ENCODE peak calls at places on chromosomes 1 and 21, in six cellular contexts. One of them, this sample, is unnamed.

GRCh38 chr1:47996406-47997226 is 569 bp downstream of the TRABD2B start:
- DNase-seq in GM12892: no peak
- DNase-seq in HepG2: no peak
- DNase-seq in GM12878: no peak
- DNase-seq in K562: no peak
- DNase-seq in H1: no peak
- DNase-seq in this sample: no peak

GRCh38 chr1:66281808-66282207 is 252.1 kb upstream of the SGIP1 start:
- DNase-seq in GM12892: no peak
- DNase-seq in HepG2: no peak
- DNase-seq in GM12878: no peak
- DNase-seq in K562: no peak
- DNase-seq in H1: no peak
- DNase-seq in this sample: no peak

GRCh38 chr21:44984428-44984791 is 44.6 kb downstream of the SLX9 start:
- DNase-seq in GM12892: no peak
- DNase-seq in HepG2: peak; percentile 28
- DNase-seq in GM12878: no peak
- DNase-seq in K562: no peak
- DNase-seq in H1: no peak
- DNase-seq in this sample: no peak

GRCh38 chr1:80445021-80445420 is 1355.7 kb upstream of the ADGRL2 start:
- DNase-seq in GM12892: no peak
- DNase-seq in HepG2: no peak
- DNase-seq in GM12878: no peak
- DNase-seq in K562: no peak
- DNase-seq in H1: no peak
- DNase-seq in this sample: no peak

GRCh38 chr1:39654291-39654690 is 14.8 kb upstream of the HEYL start:
- DNase-seq in GM12892: no peak
- DNase-seq in HepG2: no peak
- DNase-seq in GM12878: no peak
- DNase-seq in K562: no peak
- DNase-seq in H1: no peak
- DNase-seq in this sample: no peak

GRCh38 chr1:83511327-83511726 is 487.6 kb downstream of the TTLL7 start:
- DNase-seq in GM12892: no peak
- DNase-seq in HepG2: no peak
- DNase-seq in GM12878: no peak
- DNase-seq in K562: no peak
- DNase-seq in H1: no peak
- DNase-seq in this sample: no peak

GRCh38 chr1:100443739-100444571 is 91.6 kb downstream of the CDC14A start:
- DNase-seq in GM12892: no peak
- DNase-seq in HepG2: no peak
- DNase-seq in GM12878: peak; percentile 42
- DNase-seq in K562: no peak
- DNase-seq in H1: no peak
- DNase-seq in this sample: no peak

GRCh38 chr1:103854279-103854678 is 104.6 kb downstream of the AMY1C start:
- DNase-seq in GM12892: no peak
- DNase-seq in HepG2: no peak
- DNase-seq in GM12878: no peak
- DNase-seq in K562: no peak
- DNase-seq in H1: no peak
- DNase-seq in this sample: no peak

GRCh38 chr1:11701551-11701961 is 10.0 kb downstream of the DRAXIN start:
- DNase-seq in GM12892: no peak
- DNase-seq in HepG2: no peak
- DNase-seq in GM12878: no peak
- DNase-seq in K562: no peak
- DNase-seq in H1: no peak
- DNase-seq in this sample: no peak

GRCh38 chr1:201656670-201657032 is 117.7 kb downstream of the NAV1 start:
- DNase-seq in GM12892: no peak
- DNase-seq in HepG2: no peak
- DNase-seq in GM12878: no peak
- DNase-seq in K562: no peak
- DNase-seq in H1: no peak
- DNase-seq in this sample: no peak

GRCh38 chr21:43866233-43866632 is 1.2 kb downstream of the AGPAT3 start:
- DNase-seq in GM12892: peak; percentile 68
- DNase-seq in HepG2: no peak
- DNase-seq in GM12878: no peak
- DNase-seq in K562: peak; percentile 56
- DNase-seq in H1: no peak
- DNase-seq in this sample: peak; percentile 59

GRCh38 chr1:70486676-70487470 is 75.8 kb downstream of the CTH start:
- DNase-seq in GM12892: no peak
- DNase-seq in HepG2: no peak
- DNase-seq in GM12878: no peak
- DNase-seq in K562: no peak
- DNase-seq in H1: no peak
- DNase-seq in this sample: no peak

GRCh38 chr1:57845041-57845440 is 421.2 kb upstream of the DAB1 start:
- DNase-seq in GM12892: no peak
- DNase-seq in HepG2: no peak
- DNase-seq in GM12878: no peak
- DNase-seq in K562: no peak
- DNase-seq in H1: no peak
- DNase-seq in this sample: no peak

GRCh38 chr21:43902441-43902840 is 37.4 kb downstream of the AGPAT3 start:
- DNase-seq in GM12892: no peak
- DNase-seq in HepG2: no peak
- DNase-seq in GM12878: no peak
- DNase-seq in K562: no peak
- DNase-seq in H1: no peak
- DNase-seq in this sample: no peak

GRCh38 chr1:63152572-63152971 is 169.8 kb upstream of the FOXD3 start:
- DNase-seq in GM12892: no peak
- DNase-seq in HepG2: no peak
- DNase-seq in GM12878: no peak
- DNase-seq in K562: no peak
- DNase-seq in H1: no peak
- DNase-seq in this sample: no peak

GRCh38 chr1:244113532-244114320 is 62.6 kb downstream of the ZBTB18 start:
- DNase-seq in GM12892: no peak
- DNase-seq in HepG2: no peak
- DNase-seq in GM12878: no peak
- DNase-seq in K562: no peak
- DNase-seq in H1: no peak
- DNase-seq in this sample: no peak

GRCh38 chr1:112317140-112317539 is 78.9 kb upstream of the CTTNBP2NL start:
- DNase-seq in GM12892: no peak
- DNase-seq in HepG2: no peak
- DNase-seq in GM12878: no peak
- DNase-seq in K562: no peak
- DNase-seq in H1: no peak
- DNase-seq in this sample: no peak

GRCh38 chr1:211493865-211494653 is 2.1 kb upstream of the RD3 start:
- DNase-seq in GM12892: no peak
- DNase-seq in HepG2: no peak
- DNase-seq in GM12878: no peak
- DNase-seq in K562: no peak
- DNase-seq in H1: no peak
- DNase-seq in this sample: no peak

GRCh38 chr21:45792682-45793383 is 149.3 kb downstream of the PCBP3 start:
- DNase-seq in GM12892: no peak
- DNase-seq in HepG2: no peak
- DNase-seq in GM12878: no peak
- DNase-seq in K562: peak; percentile 6
- DNase-seq in H1: no peak
- DNase-seq in this sample: no peak

GRCh38 chr1:6634278-6635052 is 9.8 kb downstream of the THAP3 start:
- DNase-seq in GM12892: peak; percentile 46
- DNase-seq in HepG2: peak; percentile 40
- DNase-seq in GM12878: no peak
- DNase-seq in K562: peak; percentile 68
- DNase-seq in H1: no peak
- DNase-seq in this sample: peak; percentile 53

GRCh38 chr1:246001821-246002220 is 505.3 kb downstream of the SMYD3 start:
- DNase-seq in GM12892: no peak
- DNase-seq in HepG2: no peak
- DNase-seq in GM12878: no peak
- DNase-seq in K562: no peak
- DNase-seq in H1: no peak
- DNase-seq in this sample: no peak

GRCh38 chr1:81867235-81867634 is 66.5 kb downstream of the ADGRL2 start:
- DNase-seq in GM12892: no peak
- DNase-seq in HepG2: no peak
- DNase-seq in GM12878: no peak
- DNase-seq in K562: no peak
- DNase-seq in H1: no peak
- DNase-seq in this sample: no peak

GRCh38 chr21:33478858-33479678 is 706 bp downstream of the TMEM50B start:
- DNase-seq in GM12892: peak; percentile 48
- DNase-seq in HepG2: peak; percentile 10
- DNase-seq in GM12878: no peak
- DNase-seq in K562: peak; percentile 66
- DNase-seq in H1: no peak
- DNase-seq in this sample: peak; percentile 52

GRCh38 chr21:29819675-29820337 is 120.0 kb downstream of the GRIK1 start:
- DNase-seq in GM12892: no peak
- DNase-seq in HepG2: no peak
- DNase-seq in GM12878: no peak
- DNase-seq in K562: no peak
- DNase-seq in H1: no peak
- DNase-seq in this sample: no peak

DNA sequence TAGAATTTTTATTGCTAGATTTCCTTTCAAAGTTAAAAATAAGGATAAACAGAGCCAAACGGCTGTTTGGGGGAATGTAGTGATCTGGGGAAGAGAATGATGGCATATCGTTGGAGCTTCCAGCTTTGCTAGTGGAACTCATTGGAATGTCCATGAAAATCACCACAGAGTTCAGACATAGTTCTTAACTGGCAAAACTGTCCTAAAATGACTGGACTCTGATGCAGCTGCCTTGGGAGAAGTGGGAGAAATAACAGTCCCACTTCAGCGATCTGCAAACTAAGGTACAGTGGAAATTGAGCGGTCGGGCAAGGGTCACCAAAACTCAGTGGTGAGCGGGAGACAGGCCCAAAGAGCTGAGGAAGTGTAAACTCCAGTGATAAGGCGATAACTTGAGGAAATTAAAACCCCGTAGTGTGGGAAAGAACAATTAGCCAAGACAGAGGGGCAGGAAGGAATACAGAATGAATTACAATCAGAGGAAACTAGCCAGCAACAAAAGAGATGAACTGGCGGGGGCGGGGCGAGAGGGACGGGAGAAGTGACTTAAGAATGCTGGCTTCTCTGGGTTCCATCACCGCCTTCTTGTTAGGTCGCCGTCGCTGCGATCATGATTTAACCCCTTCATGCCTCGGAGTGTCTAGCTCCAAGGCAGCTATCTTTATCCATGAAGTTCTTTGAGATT is 89.8 kb upstream of the ARHGAP29 start:
- DNase-seq in GM12892: no peak
- DNase-seq in HepG2: no peak
- DNase-seq in GM12878: no peak
- DNase-seq in K562: no peak
- DNase-seq in H1: peak; percentile 58
- DNase-seq in this sample: no peak
- TF ChIP-seq POLR2A in GM12892: no peak
- TF ChIP-seq POLR2A in HepG2: no peak
- TF ChIP-seq POLR2A in GM12878: no peak
- TF ChIP-seq POLR2A in K562: no peak
- TF ChIP-seq POLR2A in H1: no peak
- TF ChIP-seq POLR2A in this sample: no peak

GRCh38 chr1:28893403-28894102 is 20.8 kb upstream of the EPB41 start:
- DNase-seq in GM12892: no peak
- DNase-seq in HepG2: no peak
- DNase-seq in GM12878: no peak
- DNase-seq in K562: peak; percentile 64
- DNase-seq in H1: no peak
- DNase-seq in this sample: no peak
- TF ChIP-seq TAF1 in GM12892: no peak
- TF ChIP-seq TAF1 in HepG2: no peak
- TF ChIP-seq TAF1 in GM12878: no peak
- TF ChIP-seq TAF1 in K562: no peak
- TF ChIP-seq TAF1 in H1: no peak
- TF ChIP-seq TAF1 in this sample: no peak

DNA sequence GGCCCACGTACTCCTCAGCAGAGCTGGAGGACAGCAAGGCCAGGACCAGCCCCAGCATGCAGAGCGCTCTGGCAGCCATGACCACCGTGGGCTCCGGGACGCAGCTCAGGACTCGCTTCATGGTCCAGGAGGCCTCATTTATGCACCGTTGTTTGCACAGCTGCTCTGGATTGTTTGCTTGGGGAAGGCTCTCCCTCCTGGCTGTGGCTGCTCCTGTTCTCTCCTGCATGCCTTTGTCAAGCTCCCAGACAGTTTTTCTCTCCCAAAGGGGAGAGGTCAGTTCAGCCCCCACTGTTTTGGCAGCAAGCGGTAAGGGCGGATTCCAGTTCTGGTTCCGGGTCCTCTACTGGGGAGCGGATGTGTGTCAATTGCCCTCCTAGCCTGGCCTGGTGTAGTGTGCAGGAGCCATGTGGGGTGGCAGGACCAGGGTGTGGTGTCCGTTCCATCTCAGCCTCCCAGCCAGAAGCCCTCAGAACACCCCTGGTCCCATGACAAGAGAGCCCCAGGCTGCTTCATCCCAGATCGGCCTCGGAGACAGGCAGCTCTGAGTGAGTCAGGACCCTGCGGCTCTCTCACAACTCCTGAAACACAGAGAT is at the start of gene TFF3:
- DNase-seq in GM12892: no peak
- DNase-seq in HepG2: peak; percentile 84
- DNase-seq in GM12878: no peak
- DNase-seq in K562: no peak
- DNase-seq in H1: no peak
- DNase-seq in this sample: no peak
- TF ChIP-seq POLR2A in GM12892: no peak
- TF ChIP-seq POLR2A in HepG2: peak; percentile 45
- TF ChIP-seq POLR2A in GM12878: no peak
- TF ChIP-seq POLR2A in K562: no peak
- TF ChIP-seq POLR2A in H1: no peak
- TF ChIP-seq POLR2A in this sample: no peak

GRCh38 chr1:36106269-36106668 is 17.6 kb downstream of the ADPRS start:
- DNase-seq in GM12892: no peak
- DNase-seq in HepG2: no peak
- DNase-seq in GM12878: no peak
- DNase-seq in K562: no peak
- DNase-seq in H1: no peak
- DNase-seq in this sample: no peak

GRCh38 chr1:36111151-36111550 is 13.9 kb downstream of the COL8A2 start:
- DNase-seq in GM12892: no peak
- DNase-seq in HepG2: no peak
- DNase-seq in GM12878: no peak
- DNase-seq in K562: no peak
- DNase-seq in H1: no peak
- DNase-seq in this sample: no peak

GRCh38 chr1:36108314-36108713 is 16.7 kb downstream of the COL8A2 start:
- DNase-seq in GM12892: no peak
- DNase-seq in HepG2: no peak
- DNase-seq in GM12878: no peak
- DNase-seq in K562: no peak
- DNase-seq in H1: no peak
- DNase-seq in this sample: no peak

GRCh38 chr1:36107394-36107793 is 17.6 kb downstream of the COL8A2 start:
- DNase-seq in GM12892: no peak
- DNase-seq in HepG2: no peak
- DNase-seq in GM12878: no peak
- DNase-seq in K562: no peak
- DNase-seq in H1: no peak
- DNase-seq in this sample: no peak

GRCh38 chr1:36109041-36109679 is 15.9 kb downstream of the COL8A2 start:
- DNase-seq in GM12892: no peak
- DNase-seq in HepG2: no peak
- DNase-seq in GM12878: no peak
- DNase-seq in K562: no peak
- DNase-seq in H1: no peak
- DNase-seq in this sample: no peak
- TF ChIP-seq TAF1 in GM12892: no peak
- TF ChIP-seq TAF1 in HepG2: no peak
- TF ChIP-seq TAF1 in GM12878: no peak
- TF ChIP-seq TAF1 in K562: no peak
- TF ChIP-seq TAF1 in H1: no peak
- TF ChIP-seq TAF1 in this sample: no peak